ENCODE peak calls at places on chromosomes 16 and 17, in nine cellular contexts. B is stimulated activated CD8-positive, alpha-beta memory T cell treated with anti-CD3 and anti-CD28 coated beads, Interleukin-2, amount 100 ng/mL, for 48 hours; F is mesendoderm; V is myocyte; Y is tibial artery; X is GM10248; O is lung microvascular endothelial cell; T is kidney glomerular epithelial cell; E is endothelial cell. C is an unnamed sample.

GRCh38 chr17:76909971-76910760 is 42.0 kb downstream of the MGAT5B start:
- DNase-seq in X (peak), B (no peak), O (peak), V (peak), E (peak), Y (no peak), F (peak), T (peak), C (peak)

GRCh38 chr16:20327444-20328041 is at the start of gene GP2:
- DNase-seq in X (no peak), O (no peak), T (no peak), F (peak), Y (no peak), E (no peak), V (no peak), B (no peak), C (no peak)

GRCh38 chr17:2796164-2797140 is at the start of gene RAP1GAP2:
- DNase-seq in T (no peak), X (no peak), Y (peak), E (no peak), B (peak), V (no peak), F (no peak), O (no peak), C (no peak)

GRCh38 chr16:59192551-59193199 is 458.6 kb upstream of the GOT2 start:
- DNase-seq in T (peak), O (no peak), X (peak), F (peak), E (peak), Y (no peak), B (peak), V (peak), C (no peak)

GRCh38 chr17:80725532-80725931 is 180.9 kb downstream of the RPTOR start:
- DNase-seq in X (no peak), F (no peak), T (no peak), O (peak), E (no peak), V (no peak), B (no peak), Y (no peak), C (no peak)

GRCh38 chr17:39925282-39926134 is 1.9 kb downstream of the ORMDL3 start:
- DNase-seq in V (no peak), E (no peak), O (no peak), B (no peak), X (no peak), T (no peak), Y (no peak), F (no peak), C (no peak)

GRCh38 chr16:4217246-4218131 is 24.4 kb downstream of the SRL start:
- DNase-seq in O (no peak), T (no peak), V (no peak), B (no peak), E (no peak), Y (no peak), X (no peak), F (peak), C (no peak)

GRCh38 chr17:46782250-46782953 is 36.1 kb downstream of the WNT3 start:
- DNase-seq in B (peak), E (peak), O (peak), Y (no peak), F (peak), T (no peak), V (no peak), X (peak), C (peak)

GRCh38 chr17:50059759-50060273 is 3.9 kb downstream of the ITGA3 start:
- DNase-seq in B (no peak), O (no peak), V (peak), Y (peak), X (no peak), E (no peak), F (no peak), T (peak), C (peak)

GRCh38 chr16:2158262-2158638 is 2.7 kb downstream of the TRAF7 start:
- DNase-seq in F (no peak), X (no peak), E (no peak), O (no peak), B (no peak), Y (no peak), V (no peak), T (no peak), C (no peak)